ENCODE peak calls at places on chromosomes 4 and X, in six cellular contexts. U is A549, H is upper lobe of left lung, N is K562, R is HepG2, O is GM12878. C is an unnamed sample.

GRCh38 chr4:80142396-80143304 is 54.7 kb upstream of the PRDM8 start:
- ATAC-seq in H (peak), R (no peak), O (no peak), U (no peak), N (peak), C (no peak)

GRCh38 chrX:2226906-2227656 is 273.7 kb downstream of the DHRSX start:
- ATAC-seq in R (no peak), O (no peak), U (no peak), N (no peak), H (no peak), C (no peak)

GRCh38 chrX:110188701-110189558 is 129.0 kb downstream of the AMMECR1 start:
- ATAC-seq in N (peak), U (no peak), O (no peak), R (no peak), H (no peak), C (no peak)

GRCh38 chr4:113610542-113610941 is 151.0 kb downstream of the CAMK2D start:
- ATAC-seq in N (no peak), R (no peak), O (no peak), H (no peak), U (no peak), C (no peak)

GRCh38 chr4:134546279-134546678 is 344.7 kb upstream of the PABPC4L start:
- ATAC-seq in O (peak), R (no peak), H (no peak), U (no peak), N (no peak), C (no peak)

GRCh38 chrX:37543324-37543723 is 28.1 kb upstream of the LANCL3 start:
- ATAC-seq in R (no peak), U (no peak), O (no peak), N (no peak), H (no peak), C (no peak)

GRCh38 chrX:16268206-16268605 is 100.9 kb downstream of the MAGEB17 start:
- ATAC-seq in R (no peak), O (no peak), N (no peak), U (no peak), H (no peak), C (no peak)

GRCh38 chr4:7805533-7806079 is 134.1 kb downstream of the AFAP1 start:
- ATAC-seq in O (no peak), N (no peak), U (peak), H (peak), R (peak), C (peak)

GRCh38 chr4:7806080-7806630 is 133.5 kb downstream of the AFAP1 start:
- ATAC-seq in H (peak), U (peak), O (no peak), N (no peak), R (peak), C (peak)

GRCh38 chr4:121690001-121690400 is 6.8 kb downstream of the ANXA5 start:
- ATAC-seq in R (no peak), N (peak), U (no peak), O (peak), H (no peak), C (no peak)

GRCh38 chr4:82820689-82821088 is 22.1 kb upstream of the SCD5 start:
- ATAC-seq in U (no peak), R (no peak), N (no peak), O (no peak), H (no peak), C (no peak)

GRCh38 chrX:44245730-44246129 is 97.7 kb downstream of the EFHC2 start:
- ATAC-seq in N (no peak), O (no peak), H (no peak), R (no peak), U (no peak), C (no peak)

GRCh38 chr4:84719115-84719514 is 136.2 kb downstream of the CDS1 start:
- ATAC-seq in H (no peak), N (no peak), R (no peak), U (no peak), O (no peak), C (no peak)

GRCh38 chr4:93317571-93317970 is 511.0 kb upstream of the ATOH1 start:
- ATAC-seq in H (no peak), O (no peak), R (no peak), N (no peak), U (no peak), C (no peak)

GRCh38 chr4:106208481-106209460 is 107.2 kb downstream of the TBCK start:
- ATAC-seq in U (no peak), O (no peak), H (peak), R (peak), N (no peak), C (no peak)

GRCh38 chrX:48514126-48514806 is 5.5 kb downstream of the PORCN start:
- ATAC-seq in O (no peak), N (no peak), R (no peak), H (no peak), U (no peak), C (no peak)

GRCh38 chr4:86326399-86326798 is 33.5 kb downstream of the MAPK10 start:
- ATAC-seq in O (no peak), R (no peak), N (no peak), U (no peak), H (no peak), C (no peak)

GRCh38 chrX:46838482-46838857 is 1.6 kb downstream of the RP2 start:
- ATAC-seq in N (no peak), U (no peak), R (no peak), O (no peak), H (no peak), C (no peak)

GRCh38 chr4:151429957-151430548 is 21.1 kb downstream of the FHIP1A start:
- ATAC-seq in H (no peak), U (no peak), R (no peak), O (peak), N (no peak), C (no peak)
- H3K27ac ChIP-seq in H (no peak), U (no peak), R (no peak), O (no peak), N (no peak), C (no peak)

GRCh38 chr4:58761563-58761962 is 1651.4 kb upstream of the IGFBP7 start:
- ATAC-seq in R (no peak), O (peak), U (no peak), H (no peak), N (no peak), C (no peak)

GRCh38 chr4:58760100-58760499 is 1649.9 kb upstream of the IGFBP7 start:
- ATAC-seq in U (no peak), O (peak), H (no peak), N (no peak), R (no peak), C (no peak)

GRCh38 chr4:58760737-58761136 is 1650.6 kb upstream of the IGFBP7 start:
- ATAC-seq in N (no peak), R (no peak), H (no peak), O (peak), U (no peak), C (no peak)
- TF ChIP-seq EP300 in N (no peak), R (no peak), H (no peak), O (no peak), U (no peak), C (no peak)

GRCh38 chr4:30952526-30953219 is 232.5 kb downstream of the PCDH7 start:
- ATAC-seq in H (no peak), N (no peak), U (no peak), R (no peak), O (no peak), C (no peak)
- H3K27ac ChIP-seq in H (no peak), N (no peak), U (no peak), R (no peak), O (no peak), C (no peak)

GRCh38 chr4:128287871-128288688 is 467 bp upstream of the PGRMC2 start:
- ATAC-seq in R (peak), O (peak), U (peak), N (peak), H (peak), C (peak)
- TF ChIP-seq EP300 in R (no peak), O (peak), U (no peak), N (peak), H (peak), C (no peak)

GRCh38 chr4:60313616-60314015 is 886.5 kb upstream of the ADGRL3 start:
- ATAC-seq in O (no peak), H (no peak), R (no peak), U (no peak), N (no peak), C (no peak)

GRCh38 chr4:60315586-60315985 is 884.5 kb upstream of the ADGRL3 start:
- ATAC-seq in N (no peak), R (no peak), O (peak), U (no peak), H (no peak), C (no peak)

GRCh38 chr4:60314367-60314766 is 885.8 kb upstream of the ADGRL3 start:
- ATAC-seq in O (no peak), N (no peak), H (no peak), U (no peak), R (no peak), C (no peak)
- H3K27ac ChIP-seq in O (no peak), N (no peak), H (no peak), U (no peak), R (no peak), C (no peak)

GRCh38 chr4:141921293-141921692 is 284.9 kb downstream of the IL15 start:
- ATAC-seq in U (no peak), N (no peak), R (no peak), H (no peak), O (peak), C (no peak)
- TF ChIP-seq EP300 in U (no peak), N (no peak), R (no peak), H (no peak), O (no peak), C (no peak)

GRCh38 chr4:3405176-3405575 is 36.6 kb upstream of the HGFAC start:
- ATAC-seq in U (no peak), R (no peak), H (no peak), N (no peak), O (no peak), C (no peak)
- H3K27ac ChIP-seq in U (no peak), R (no peak), H (no peak), N (no peak), O (no peak), C (no peak)

GRCh38 chrX:7286461-7286860 is 138.5 kb upstream of the PUDP start:
- ATAC-seq in O (no peak), N (no peak), U (no peak), H (no peak), R (no peak), C (no peak)
- TF ChIP-seq EP300 in O (no peak), N (no peak), U (no peak), H (no peak), R (no peak), C (no peak)